ENCODE peak calls at places on chromosomes 5 and 9, in ten cellular contexts. A is GM13977; D is putamen; P is NCI-H2171 treated with DMSO at 0.1 percent for 48 hours; G is kidney glomerular epithelial cell; B is D341Med; T is activated T-cell treated with anti-CD3 and anti-CD28 coated beads, Interleukin-2, amount 50 U/mL, for 48 hours; Y is ureter; S is amygdala; E is globus pallidus. U is an unnamed sample.

GRCh38 chr5:113806823-113807222 is 293.3 kb downstream of the YTHDC2 start:
- DNase-seq in A (no peak), D (no peak), P (no peak), G (no peak), B (no peak), T (no peak), Y (no peak), S (no peak), E (peak; percentile 4), U (peak; percentile 62)

GRCh38 chr5:72280655-72281069 is 39.4 kb downstream of the MRPS27 start:
- DNase-seq in A (no peak), D (peak; percentile 48), P (no peak), G (no peak), B (peak; percentile 47), T (no peak), Y (no peak), S (no peak), E (peak; percentile 61), U (peak; percentile 26)

GRCh38 chr5:62082370-62082778 is 223.6 kb upstream of the KIF2A start:
- DNase-seq in A (no peak), D (no peak), P (no peak), G (peak; percentile 80), B (no peak), T (no peak), Y (no peak), S (no peak), E (no peak), U (no peak)

GRCh38 chr5:137234973-137235943 is 263.9 kb downstream of the SPOCK1 start:
- DNase-seq in A (no peak), D (no peak), P (no peak), G (peak; percentile 40), B (no peak), T (no peak), Y (no peak), S (no peak), E (no peak), U (no peak)

GRCh38 chr9:95772320-95773060 is 103.0 kb upstream of the ERCC6L2 start:
- DNase-seq in A (no peak), D (no peak), P (no peak), G (no peak), B (no peak), T (no peak), Y (peak; percentile 76), S (no peak), E (no peak), U (peak; percentile 51)

GRCh38 chr9:90805006-90805993 is 3.7 kb downstream of the SYK start:
- DNase-seq in A (no peak), D (no peak), P (peak; percentile 88), G (no peak), B (no peak), T (no peak), Y (no peak), S (no peak), E (no peak), U (peak; percentile 95)

GRCh38 chr9:92820964-92821363 is 56.3 kb upstream of the BICD2 start:
- DNase-seq in A (no peak), D (no peak), P (no peak), G (no peak), B (no peak), T (no peak), Y (no peak), S (no peak), E (no peak), U (no peak)

GRCh38 chr9:14313378-14313940 is 482 bp downstream of the NFIB start:
- DNase-seq in A (peak; percentile 45), D (no peak), P (peak; percentile 49), G (no peak), B (no peak), T (peak; percentile 28), Y (peak; percentile 48), S (no peak), E (peak; percentile 67), U (peak; percentile 62)

GRCh38 chr9:94140791-94141790 is 56.8 kb downstream of the PTPDC1 start:
- DNase-seq in A (no peak), D (no peak), P (no peak), G (no peak), B (no peak), T (no peak), Y (no peak), S (no peak), E (no peak), U (peak; percentile 38)

GRCh38 chr5:39730011-39730410 is 305.2 kb upstream of the DAB2 start:
- DNase-seq in A (no peak), D (no peak), P (no peak), G (no peak), B (no peak), T (no peak), Y (no peak), S (no peak), E (no peak), U (no peak)

GRCh38 chr9:113652355-113653152 is 189.0 kb downstream of the RGS3 start:
- DNase-seq in A (no peak), D (no peak), P (no peak), G (no peak), B (no peak), T (no peak), Y (no peak), S (no peak), E (no peak), U (no peak)

GRCh38 chr5:132363431-132364112 is 5.9 kb upstream of the SLC22A5 start:
- DNase-seq in A (no peak), D (no peak), P (no peak), G (peak; percentile 81), B (no peak), T (no peak), Y (peak; percentile 67), S (no peak), E (no peak), U (no peak)

GRCh38 chr5:119316116-119316515 is 39.7 kb upstream of the TNFAIP8 start:
- DNase-seq in A (no peak), D (no peak), P (no peak), G (no peak), B (no peak), T (peak; percentile 43), Y (no peak), S (no peak), E (no peak), U (no peak)

GRCh38 chr9:111984075-111984802 is 87.6 kb downstream of the UGCG start:
- DNase-seq in A (no peak), D (no peak), P (no peak), G (no peak), B (peak; percentile 4), T (no peak), Y (no peak), S (no peak), E (no peak), U (no peak)

GRCh38 chr9:70410368-70410767 is 4.1 kb downstream of the KLF9 start:
- DNase-seq in A (no peak), D (no peak), P (no peak), G (peak; percentile 23), B (no peak), T (no peak), Y (no peak), S (no peak), E (no peak), U (peak; percentile 29)

GRCh38 chr9:127651697-127652610 is 39.9 kb downstream of the STXBP1 start:
- DNase-seq in A (no peak), D (no peak), P (no peak), G (no peak), B (no peak), T (no peak), Y (no peak), S (no peak), E (no peak), U (no peak)

GRCh38 chr5:157116483-157116954 is 7.7 kb upstream of the HAVCR2 start:
- DNase-seq in A (peak; percentile 59), D (no peak), P (no peak), G (no peak), B (no peak), T (peak; percentile 51), Y (no peak), S (no peak), E (no peak), U (no peak)

GRCh38 chr5:91042856-91043255 is 340.3 kb downstream of the ARRDC3 start:
- DNase-seq in A (no peak), D (no peak), P (no peak), G (no peak), B (no peak), T (no peak), Y (no peak), S (no peak), E (peak; percentile 1), U (no peak)

GRCh38 chr5:40446910-40447309 is 232.8 kb upstream of the PTGER4 start:
- DNase-seq in A (no peak), D (no peak), P (no peak), G (peak; percentile 62), B (no peak), T (no peak), Y (no peak), S (no peak), E (no peak), U (no peak)

GRCh38 chr5:82956600-82956999 is 120.6 kb downstream of the TMEM167A start:
- DNase-seq in A (no peak), D (no peak), P (no peak), G (no peak), B (no peak), T (no peak), Y (no peak), S (no peak), E (no peak), U (no peak)

GRCh38 chr5:135135530-135136201 is 101.6 kb upstream of the PITX1 start:
- DNase-seq in A (no peak), D (no peak), P (no peak), G (no peak), B (no peak), T (no peak), Y (peak; percentile 83), S (no peak), E (no peak), U (no peak)

GRCh38 chr5:118806571-118806970 is 181.8 kb downstream of the DTWD2 start:
- DNase-seq in A (no peak), D (no peak), P (no peak), G (no peak), B (no peak), T (no peak), Y (no peak), S (no peak), E (no peak), U (no peak)

GRCh38 chr5:154406231-154406630 is 39.6 kb upstream of the SAP30L start:
- DNase-seq in A (no peak), D (no peak), P (no peak), G (no peak), B (no peak), T (no peak), Y (no peak), S (no peak), E (no peak), U (no peak)

GRCh38 chr9:98886691-98887229 is 56.9 kb upstream of the COL15A1 start:
- DNase-seq in A (no peak), D (no peak), P (no peak), G (no peak), B (no peak), T (no peak), Y (no peak), S (no peak), E (no peak), U (no peak)

U was measured in NCI-H82.